ENCODE peak calls at places on chromosomes 2 and 18, in five cellular contexts. One of them, this sample, is unnamed.
A peak's percentile ranks its signal among the peaks of the same experiment; 100 is the strongest.

GRCh38 chr18:14920976-14921375 is 173.0 kb downstream of the ANKRD30B start:
- DNase-seq in AG04449: no peak
- DNase-seq in CD8-positive, alpha-beta T cell: no peak
- DNase-seq in foreskin keratinocyte: no peak
- DNase-seq in suprapubic skin: peak; percentile 40
- DNase-seq in this sample: no peak

GRCh38 chr2:223930002-223930976 is 14.8 kb downstream of the WDFY1 start:
- DNase-seq in AG04449: no peak
- DNase-seq in CD8-positive, alpha-beta T cell: no peak
- DNase-seq in foreskin keratinocyte: no peak
- DNase-seq in suprapubic skin: no peak
- DNase-seq in this sample: no peak

GRCh38 chr2:127392828-127393578 is 5.2 kb upstream of the MAP3K2 start:
- DNase-seq in AG04449: no peak
- DNase-seq in CD8-positive, alpha-beta T cell: no peak
- DNase-seq in foreskin keratinocyte: no peak
- DNase-seq in suprapubic skin: no peak
- DNase-seq in this sample: no peak

GRCh38 chr2:13558368-13558767 is 841.6 kb downstream of the TRIB2 start:
- DNase-seq in AG04449: no peak
- DNase-seq in CD8-positive, alpha-beta T cell: no peak
- DNase-seq in foreskin keratinocyte: peak; percentile 92
- DNase-seq in suprapubic skin: no peak
- DNase-seq in this sample: no peak

GRCh38 chr2:176536739-176537138 is 267.5 kb downstream of the MTX2 start:
- DNase-seq in AG04449: no peak
- DNase-seq in CD8-positive, alpha-beta T cell: no peak
- DNase-seq in foreskin keratinocyte: no peak
- DNase-seq in suprapubic skin: no peak
- DNase-seq in this sample: no peak

GRCh38 chr2:53964237-53964952 is 6.4 kb downstream of the PSME4 start:
- DNase-seq in AG04449: no peak
- DNase-seq in CD8-positive, alpha-beta T cell: no peak
- DNase-seq in foreskin keratinocyte: no peak
- DNase-seq in suprapubic skin: no peak
- DNase-seq in this sample: no peak

GRCh38 chr18:66749475-66750035 is 145.7 kb upstream of the CDH19 start:
- DNase-seq in AG04449: no peak
- DNase-seq in CD8-positive, alpha-beta T cell: no peak
- DNase-seq in foreskin keratinocyte: no peak
- DNase-seq in suprapubic skin: no peak
- DNase-seq in this sample: no peak

GRCh38 chr2:20064841-20065240 is 13.4 kb upstream of the LAPTM4A start:
- DNase-seq in AG04449: no peak
- DNase-seq in CD8-positive, alpha-beta T cell: no peak
- DNase-seq in foreskin keratinocyte: no peak
- DNase-seq in suprapubic skin: no peak
- DNase-seq in this sample: no peak

GRCh38 chr2:11716689-11717321 is 29.6 kb upstream of the LPIN1 start:
- DNase-seq in AG04449: no peak
- DNase-seq in CD8-positive, alpha-beta T cell: no peak
- DNase-seq in foreskin keratinocyte: no peak
- DNase-seq in suprapubic skin: no peak
- DNase-seq in this sample: no peak

GRCh38 chr2:196278491-196278911 is 107.1 kb upstream of the STK17B start:
- DNase-seq in AG04449: no peak
- DNase-seq in CD8-positive, alpha-beta T cell: no peak
- DNase-seq in foreskin keratinocyte: peak; percentile 84
- DNase-seq in suprapubic skin: no peak
- DNase-seq in this sample: no peak

GRCh38 chr2:48722391-48722790 is 33.1 kb downstream of the LHCGR start:
- DNase-seq in AG04449: no peak
- DNase-seq in CD8-positive, alpha-beta T cell: no peak
- DNase-seq in foreskin keratinocyte: no peak
- DNase-seq in suprapubic skin: no peak
- DNase-seq in this sample: no peak

GRCh38 chr2:200466703-200467418 is 43.0 kb downstream of the KCTD18 start:
- DNase-seq in AG04449: no peak
- DNase-seq in CD8-positive, alpha-beta T cell: no peak
- DNase-seq in foreskin keratinocyte: no peak
- DNase-seq in suprapubic skin: no peak
- DNase-seq in this sample: no peak

GRCh38 chr2:149224458-149224857 is 105.9 kb upstream of the LYPD6 start:
- DNase-seq in AG04449: no peak
- DNase-seq in CD8-positive, alpha-beta T cell: no peak
- DNase-seq in foreskin keratinocyte: no peak
- DNase-seq in suprapubic skin: no peak
- DNase-seq in this sample: no peak

GRCh38 chr2:31555967-31556706 is 24.6 kb downstream of the SRD5A2 start:
- DNase-seq in AG04449: no peak
- DNase-seq in CD8-positive, alpha-beta T cell: no peak
- DNase-seq in foreskin keratinocyte: no peak
- DNase-seq in suprapubic skin: no peak
- DNase-seq in this sample: no peak

GRCh38 chr2:85886585-85886984 is 2.2 kb downstream of the ST3GAL5 start:
- DNase-seq in AG04449: peak; percentile 92
- DNase-seq in CD8-positive, alpha-beta T cell: peak; percentile 59
- DNase-seq in foreskin keratinocyte: peak; percentile 67
- DNase-seq in suprapubic skin: peak; percentile 88
- DNase-seq in this sample: no peak

GRCh38 chr2:195658541-195658890 is 1.5 kb downstream of the SLC39A10 start:
- DNase-seq in AG04449: no peak
- DNase-seq in CD8-positive, alpha-beta T cell: no peak
- DNase-seq in foreskin keratinocyte: peak; percentile 54
- DNase-seq in suprapubic skin: no peak
- DNase-seq in this sample: no peak

GRCh38 chr2:189723199-189723598 is 39.4 kb downstream of the OSGEPL1 start:
- DNase-seq in AG04449: no peak
- DNase-seq in CD8-positive, alpha-beta T cell: no peak
- DNase-seq in foreskin keratinocyte: no peak
- DNase-seq in suprapubic skin: no peak
- DNase-seq in this sample: no peak

GRCh38 chr2:85195956-85196355 is 62.8 kb downstream of the TCF7L1 start:
- DNase-seq in AG04449: no peak
- DNase-seq in CD8-positive, alpha-beta T cell: no peak
- DNase-seq in foreskin keratinocyte: no peak
- DNase-seq in suprapubic skin: no peak
- DNase-seq in this sample: no peak

GRCh38 chr2:96962567-96963203 is 23.7 kb downstream of the FAM178B start:
- DNase-seq in AG04449: no peak
- DNase-seq in CD8-positive, alpha-beta T cell: peak; percentile 89
- DNase-seq in foreskin keratinocyte: peak; percentile 4
- DNase-seq in suprapubic skin: no peak
- DNase-seq in this sample: no peak

GRCh38 chr2:15665067-15665942 is 73.6 kb downstream of the DDX1 start:
- DNase-seq in AG04449: no peak
- DNase-seq in CD8-positive, alpha-beta T cell: no peak
- DNase-seq in foreskin keratinocyte: no peak
- DNase-seq in suprapubic skin: no peak
- DNase-seq in this sample: no peak
- TF ChIP-seq CTCF in AG04449: no peak
- TF ChIP-seq CTCF in CD8-positive, alpha-beta T cell: no peak
- TF ChIP-seq CTCF in foreskin keratinocyte: no peak
- TF ChIP-seq CTCF in suprapubic skin: no peak
- TF ChIP-seq CTCF in this sample: no peak

GRCh38 chr2:129302815-129303214 is 676.7 kb upstream of the RAB6C start:
- DNase-seq in AG04449: no peak
- DNase-seq in CD8-positive, alpha-beta T cell: no peak
- DNase-seq in foreskin keratinocyte: no peak
- DNase-seq in suprapubic skin: no peak
- DNase-seq in this sample: no peak

GRCh38 chr2:129299756-129300155 is 679.7 kb upstream of the RAB6C start:
- DNase-seq in AG04449: no peak
- DNase-seq in CD8-positive, alpha-beta T cell: no peak
- DNase-seq in foreskin keratinocyte: no peak
- DNase-seq in suprapubic skin: no peak
- DNase-seq in this sample: no peak

GRCh38 chr2:129302106-129302505 is 677.4 kb upstream of the RAB6C start:
- DNase-seq in AG04449: no peak
- DNase-seq in CD8-positive, alpha-beta T cell: no peak
- DNase-seq in foreskin keratinocyte: no peak
- DNase-seq in suprapubic skin: no peak
- DNase-seq in this sample: no peak

GRCh38 chr2:129300456-129300855 is 679.0 kb upstream of the RAB6C start:
- DNase-seq in AG04449: no peak
- DNase-seq in CD8-positive, alpha-beta T cell: no peak
- DNase-seq in foreskin keratinocyte: no peak
- DNase-seq in suprapubic skin: no peak
- DNase-seq in this sample: no peak

GRCh38 chr2:129301431-129301913 is 678.0 kb upstream of the RAB6C start:
- DNase-seq in AG04449: no peak
- DNase-seq in CD8-positive, alpha-beta T cell: no peak
- DNase-seq in foreskin keratinocyte: no peak
- DNase-seq in suprapubic skin: no peak
- DNase-seq in this sample: no peak
- TF ChIP-seq CTCF in AG04449: no peak
- TF ChIP-seq CTCF in CD8-positive, alpha-beta T cell: no peak
- TF ChIP-seq CTCF in foreskin keratinocyte: no peak
- TF ChIP-seq CTCF in suprapubic skin: no peak
- TF ChIP-seq CTCF in this sample: no peak

GRCh38 chr2:30222636-30223360 is 8.5 kb upstream of the LBH start:
- DNase-seq in AG04449: no peak
- DNase-seq in CD8-positive, alpha-beta T cell: no peak
- DNase-seq in foreskin keratinocyte: no peak
- DNase-seq in suprapubic skin: no peak
- DNase-seq in this sample: no peak

GRCh38 chr2:30226144-30227032 is 4.9 kb upstream of the LBH start:
- DNase-seq in AG04449: peak; percentile 52
- DNase-seq in CD8-positive, alpha-beta T cell: no peak
- DNase-seq in foreskin keratinocyte: no peak
- DNase-seq in suprapubic skin: no peak
- DNase-seq in this sample: no peak

GRCh38 chr2:30223413-30223874 is 7.9 kb upstream of the LBH start:
- DNase-seq in AG04449: no peak
- DNase-seq in CD8-positive, alpha-beta T cell: no peak
- DNase-seq in foreskin keratinocyte: no peak
- DNase-seq in suprapubic skin: no peak
- DNase-seq in this sample: no peak

GRCh38 chr2:30224147-30224546 is 7.2 kb upstream of the LBH start:
- DNase-seq in AG04449: no peak
- DNase-seq in CD8-positive, alpha-beta T cell: no peak
- DNase-seq in foreskin keratinocyte: no peak
- DNase-seq in suprapubic skin: no peak
- DNase-seq in this sample: no peak

GRCh38 chr2:30225131-30225762 is 6.1 kb upstream of the LBH start:
- DNase-seq in AG04449: peak; percentile 65
- DNase-seq in CD8-positive, alpha-beta T cell: peak; percentile 75
- DNase-seq in foreskin keratinocyte: no peak
- DNase-seq in suprapubic skin: no peak
- DNase-seq in this sample: no peak
- TF ChIP-seq CTCF in AG04449: no peak
- TF ChIP-seq CTCF in CD8-positive, alpha-beta T cell: no peak
- TF ChIP-seq CTCF in foreskin keratinocyte: no peak
- TF ChIP-seq CTCF in suprapubic skin: no peak
- TF ChIP-seq CTCF in this sample: no peak

GRCh38 chr2:75562513-75562864 is 1.8 kb upstream of the EVA1A start:
- DNase-seq in AG04449: no peak
- DNase-seq in CD8-positive, alpha-beta T cell: no peak
- DNase-seq in foreskin keratinocyte: no peak
- DNase-seq in suprapubic skin: no peak
- DNase-seq in this sample: no peak
- TF ChIP-seq CTCF in AG04449: no peak
- TF ChIP-seq CTCF in CD8-positive, alpha-beta T cell: no peak
- TF ChIP-seq CTCF in foreskin keratinocyte: no peak
- TF ChIP-seq CTCF in suprapubic skin: no peak
- TF ChIP-seq CTCF in this sample: no peak

DNA sequence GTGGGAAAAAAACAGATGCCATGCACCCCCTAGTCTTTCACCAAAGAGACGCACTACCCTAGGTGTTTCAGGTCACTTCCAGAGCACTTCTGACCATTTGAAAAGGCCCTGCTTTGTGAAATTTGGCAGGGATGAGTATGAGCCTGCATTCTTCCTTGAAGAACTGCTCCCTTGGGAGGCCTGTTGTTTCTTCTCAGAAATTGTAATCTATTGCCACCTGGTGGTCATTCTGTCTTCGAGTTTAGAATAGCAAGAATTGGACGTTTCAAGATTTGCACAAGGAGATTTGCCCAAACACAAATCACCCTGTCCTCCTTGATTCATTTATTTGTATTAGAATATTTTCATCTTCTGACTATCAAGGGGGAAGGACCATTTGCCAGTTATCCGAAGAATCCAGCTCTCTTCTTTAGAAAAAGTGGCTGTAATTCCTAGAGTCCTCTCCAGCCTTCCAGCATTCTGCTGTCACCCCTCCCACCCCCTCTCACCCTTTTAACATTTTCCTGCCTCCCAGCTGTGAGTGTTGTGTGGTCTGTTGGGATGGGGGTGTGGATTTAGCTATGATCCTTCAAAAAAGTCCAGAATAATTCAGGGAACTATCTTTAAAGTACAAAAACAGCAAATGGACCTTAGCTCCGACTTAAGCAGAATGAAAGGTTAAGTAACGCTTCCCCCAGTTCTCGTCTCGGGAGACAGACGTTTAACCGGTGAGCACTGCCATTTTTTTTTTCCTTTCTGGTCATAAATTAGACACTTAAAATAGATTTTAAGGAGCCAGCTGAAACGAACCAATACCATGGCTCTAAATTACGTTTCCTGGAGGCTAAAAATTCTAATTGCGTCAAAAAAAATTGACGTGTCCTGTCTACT is 3.7 kb upstream of the GAD1 start:
- DNase-seq in AG04449: peak; percentile 53
- DNase-seq in CD8-positive, alpha-beta T cell: no peak
- DNase-seq in foreskin keratinocyte: no peak
- DNase-seq in suprapubic skin: no peak
- DNase-seq in this sample: no peak
- TF ChIP-seq CTCF in AG04449: peak; percentile 39
- TF ChIP-seq CTCF in CD8-positive, alpha-beta T cell: peak; percentile 64
- TF ChIP-seq CTCF in foreskin keratinocyte: peak; percentile 91
- TF ChIP-seq CTCF in suprapubic skin: peak; percentile 57
- TF ChIP-seq CTCF in this sample: peak; percentile 88

GRCh38 chr2:30408961-30409387 is 38.1 kb upstream of the LCLAT1 start:
- DNase-seq in AG04449: peak; percentile 63
- DNase-seq in CD8-positive, alpha-beta T cell: no peak
- DNase-seq in foreskin keratinocyte: no peak
- DNase-seq in suprapubic skin: no peak
- DNase-seq in this sample: no peak
- TF ChIP-seq CTCF in AG04449: peak; percentile 34
- TF ChIP-seq CTCF in CD8-positive, alpha-beta T cell: no peak
- TF ChIP-seq CTCF in foreskin keratinocyte: no peak
- TF ChIP-seq CTCF in suprapubic skin: no peak
- TF ChIP-seq CTCF in this sample: no peak

GRCh38 chr2:26000561-26001211 is 18.4 kb upstream of the KIF3C start:
- DNase-seq in AG04449: no peak
- DNase-seq in CD8-positive, alpha-beta T cell: no peak
- DNase-seq in foreskin keratinocyte: no peak
- DNase-seq in suprapubic skin: no peak
- DNase-seq in this sample: no peak
- TF ChIP-seq CTCF in AG04449: no peak
- TF ChIP-seq CTCF in CD8-positive, alpha-beta T cell: no peak
- TF ChIP-seq CTCF in foreskin keratinocyte: no peak
- TF ChIP-seq CTCF in suprapubic skin: no peak
- TF ChIP-seq CTCF in this sample: no peak

DNA sequence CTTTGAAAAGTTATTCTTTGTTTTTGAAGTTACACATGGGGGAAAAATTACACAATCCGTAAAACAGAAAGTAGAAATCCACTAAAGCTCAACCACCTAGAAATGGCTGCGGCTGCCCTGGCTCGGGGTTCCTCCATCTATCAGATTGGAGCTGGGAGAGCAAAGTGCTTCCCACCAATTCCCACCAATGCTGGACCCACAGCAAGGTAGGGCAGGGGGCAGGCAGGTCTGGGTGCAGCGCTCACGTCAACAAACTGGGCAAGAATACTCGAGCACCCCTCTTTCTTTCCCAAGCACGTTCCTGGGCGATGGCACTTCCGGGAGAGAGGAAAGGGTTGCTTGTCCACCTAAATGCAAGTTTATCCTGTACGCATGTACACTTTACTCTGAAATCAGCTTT is 217.6 kb downstream of the NDUFA10 start:
- DNase-seq in AG04449: no peak
- DNase-seq in CD8-positive, alpha-beta T cell: peak; percentile 15
- DNase-seq in foreskin keratinocyte: no peak
- DNase-seq in suprapubic skin: peak; percentile 32
- DNase-seq in this sample: peak; percentile 44
- TF ChIP-seq CTCF in AG04449: no peak
- TF ChIP-seq CTCF in CD8-positive, alpha-beta T cell: no peak
- TF ChIP-seq CTCF in foreskin keratinocyte: no peak
- TF ChIP-seq CTCF in suprapubic skin: no peak
- TF ChIP-seq CTCF in this sample: no peak